ENCODE peak calls at places on chromosome 3, in seven cellular contexts. M is GM20000; B is CD8-positive, alpha-beta T cell; X is fibroblast of the aortic adventitia; F is tibial nerve; Y is brain microvascular endothelial cell; L is IMR-90. V is an unnamed sample.
A peak's percentile ranks its signal among the peaks of the same experiment; 100 is the strongest.

GRCh38 chr3:160981217-160981938 is 123.8 kb downstream of the B3GALNT1 start:
- DNase-seq in X (peak; percentile 1), B (no peak), M (peak; percentile 11), L (no peak), Y (no peak), F (peak; percentile 60), V (no peak)

GRCh38 chr3:160486459-160486869 is 36.9 kb upstream of the TRIM59 start:
- DNase-seq in B (no peak), M (no peak), Y (no peak), X (peak; percentile 72), F (no peak), L (peak; percentile 71), V (no peak)

GRCh38 chr3:145898487-145898886 is 262.5 kb downstream of the PLOD2 start:
- DNase-seq in M (no peak), F (no peak), Y (peak; percentile 20), X (peak; percentile 26), B (no peak), L (no peak), V (no peak)

GRCh38 chr3:70550723-70551319 is 238.4 kb upstream of the MDFIC2 start:
- DNase-seq in Y (peak; percentile 73), X (peak; percentile 58), M (no peak), F (peak; percentile 71), B (peak; percentile 82), L (peak; percentile 54), V (peak; percentile 63)

GRCh38 chr3:136817448-136817847 is 1.5 kb upstream of the SLC35G2 start:
- DNase-seq in B (no peak), L (peak; percentile 47), Y (no peak), F (no peak), X (peak; percentile 21), M (no peak), V (no peak)

GRCh38 chr3:159616234-159616825 is 372.3 kb upstream of the IL12A start:
- DNase-seq in M (no peak), X (peak; percentile 66), F (no peak), L (peak; percentile 68), Y (peak; percentile 65), B (no peak), V (no peak)

GRCh38 chr3:17023006-17023664 is 138.4 kb downstream of the PLCL2 start:
- DNase-seq in L (peak; percentile 12), Y (no peak), B (peak; percentile 63), F (no peak), X (no peak), M (peak; percentile 40), V (peak; percentile 3)

GRCh38 chr3:70824078-70824477 is 511.6 kb upstream of the MDFIC2 start:
- DNase-seq in F (no peak), B (no peak), L (peak; percentile 43), M (no peak), Y (no peak), X (peak; percentile 97), V (no peak)

GRCh38 chr3:168889666-168890065 is 773.8 kb downstream of the MECOM start:
- DNase-seq in Y (no peak), B (no peak), F (no peak), X (no peak), L (no peak), M (no peak), V (no peak)

GRCh38 chr3:68057637-68058320 is 403.4 kb upstream of the SUCLG2 start:
- DNase-seq in X (no peak), Y (no peak), M (no peak), B (peak; percentile 77), L (no peak), F (no peak), V (peak; percentile 55)

GRCh38 chr3:15924914-15925313 is 127.1 kb upstream of the ANKRD28 start:
- DNase-seq in F (no peak), M (no peak), L (no peak), Y (no peak), X (no peak), B (no peak), V (no peak)

GRCh38 chr3:135473449-135473848 is 492.1 kb upstream of the PPP2R3A start:
- DNase-seq in B (no peak), M (no peak), X (no peak), L (no peak), Y (no peak), F (no peak), V (no peak)

DNA sequence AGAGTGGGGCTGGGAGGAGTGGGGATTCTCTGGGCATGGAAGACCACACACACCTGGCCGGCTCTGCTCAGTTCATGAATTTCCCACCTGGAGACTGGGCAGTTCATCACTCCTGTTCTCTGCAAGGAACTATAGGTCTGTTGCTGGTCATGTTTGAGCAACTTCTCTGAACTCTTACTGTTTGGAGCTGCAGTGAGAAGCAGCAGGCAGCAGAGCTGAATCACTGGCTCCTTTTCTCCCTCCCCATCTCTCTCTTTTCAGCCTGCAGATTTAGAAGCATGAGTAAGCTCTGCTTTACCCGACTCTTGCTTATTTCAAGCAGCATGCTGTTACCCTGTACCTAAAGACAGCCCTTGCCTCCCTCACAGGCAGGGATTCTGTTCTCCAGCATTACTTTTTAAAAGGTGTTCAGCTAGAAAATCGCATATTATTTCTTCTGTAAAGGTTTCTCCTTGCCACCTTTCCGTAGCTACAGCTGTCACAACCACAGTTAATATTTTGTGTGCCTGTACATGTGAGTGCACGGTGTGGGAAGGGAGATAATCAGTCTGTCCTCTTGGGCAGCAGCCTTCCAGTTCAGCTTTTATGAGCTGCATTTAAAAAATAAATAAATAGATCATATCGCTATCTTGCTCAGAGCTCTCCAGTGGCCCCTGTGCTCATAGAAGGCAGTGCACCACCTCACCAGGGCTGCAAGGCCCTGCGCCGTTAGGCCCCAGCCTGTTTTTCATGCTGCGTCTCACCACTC is 131.6 kb downstream of the CHCHD6 start:
- DNase-seq in L (peak; percentile 76), X (peak; percentile 71), B (no peak), F (no peak), M (no peak), Y (peak; percentile 32), V (no peak)
- TF ChIP-seq CTCF in L (peak; percentile 45), X (peak; percentile 55), B (no peak), F (no peak), M (no peak), Y (peak; percentile 60), V (no peak)

GRCh38 chr3:14369675-14370669 is 32.4 kb upstream of the SLC6A6 start:
- DNase-seq in B (no peak), L (no peak), F (no peak), Y (no peak), M (no peak), X (no peak), V (no peak)
- TF ChIP-seq CTCF in B (no peak), L (no peak), F (no peak), Y (peak; percentile 2), M (no peak), X (no peak), V (no peak)

GRCh38 chr3:148631124-148631903 is 66.4 kb upstream of the AGTR1 start:
- DNase-seq in M (no peak), F (no peak), L (no peak), B (no peak), X (peak; percentile 26), Y (no peak), V (no peak)
- TF ChIP-seq CTCF in M (no peak), F (no peak), L (peak; percentile 27), B (no peak), X (peak; percentile 49), Y (peak; percentile 68), V (no peak)

DNA sequence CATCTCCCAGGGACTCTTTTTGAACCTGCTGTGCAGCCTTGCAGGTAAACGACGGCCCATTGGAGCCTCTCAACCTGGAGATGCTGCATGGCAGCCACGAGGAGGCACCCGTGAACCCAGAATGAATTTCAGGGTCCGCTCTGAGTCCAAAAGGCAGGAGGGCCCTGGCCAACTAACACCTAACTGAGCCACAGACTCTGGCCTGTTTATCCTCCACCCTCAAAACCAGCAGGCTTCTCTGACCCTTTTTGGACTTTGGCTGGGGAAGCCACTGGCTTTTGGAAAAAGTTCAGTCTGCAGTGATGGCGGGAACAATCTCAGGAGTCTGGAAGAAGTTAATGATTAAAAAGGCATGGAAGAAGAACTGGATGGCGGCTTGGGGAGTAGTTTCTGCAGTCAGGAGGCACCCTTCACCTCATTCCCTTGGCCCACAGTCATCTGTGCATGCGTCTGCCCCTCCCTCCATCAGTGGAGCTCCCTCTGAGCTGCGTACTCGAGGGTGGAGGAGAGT is 4.1 kb downstream of the PXYLP1 start:
- DNase-seq in B (no peak), X (no peak), M (no peak), Y (no peak), F (no peak), L (no peak), V (no peak)
- TF ChIP-seq CTCF in B (no peak), X (no peak), M (no peak), Y (peak; percentile 16), F (no peak), L (no peak), V (peak; percentile 16)

DNA sequence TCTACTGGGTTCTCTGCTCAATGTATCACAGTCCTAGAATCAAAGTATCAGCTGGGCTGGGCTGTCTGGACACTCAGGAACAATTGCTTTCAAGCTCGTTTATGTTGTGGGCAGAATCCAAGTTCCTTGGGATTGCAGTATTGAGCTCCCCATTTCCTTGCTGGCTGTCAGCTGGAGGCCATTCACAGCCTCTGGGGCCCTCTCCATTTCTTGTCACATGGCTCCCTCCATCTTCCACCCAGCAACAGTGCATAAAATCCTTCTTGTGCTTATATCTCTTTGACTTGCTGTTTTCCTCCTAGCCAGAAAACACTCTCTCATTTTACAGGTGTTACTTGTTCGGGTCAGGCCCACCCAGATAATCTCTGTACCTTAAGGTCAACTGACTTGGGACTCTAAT is 363.5 kb downstream of the IGSF11 start:
- DNase-seq in L (no peak), X (no peak), M (no peak), B (no peak), Y (no peak), F (no peak), V (no peak)
- TF ChIP-seq CTCF in L (no peak), X (no peak), M (no peak), B (no peak), Y (no peak), F (no peak), V (no peak)

GRCh38 chr3:7546219-7546618 is 685.3 kb downstream of the GRM7 start:
- DNase-seq in Y (peak; percentile 3), X (peak; percentile 16), B (no peak), M (no peak), F (no peak), L (no peak), V (no peak)
- TF ChIP-seq CTCF in Y (peak; percentile 19), X (no peak), B (no peak), M (no peak), F (no peak), L (no peak), V (no peak)

GRCh38 chr3:8777201-8777977 is 8.0 kb upstream of the OXTR start:
- DNase-seq in Y (no peak), L (peak; percentile 51), F (no peak), X (no peak), B (no peak), M (no peak), V (no peak)
- TF ChIP-seq CTCF in Y (no peak), L (no peak), F (no peak), X (no peak), B (no peak), M (no peak), V (no peak)

GRCh38 chr3:48465531-48466378 is 19.2 kb downstream of the ATRIP start:
- DNase-seq in Y (peak; percentile 100), B (peak; percentile 85), F (peak; percentile 99), L (peak; percentile 100), X (peak; percentile 100), M (peak; percentile 85), V (peak; percentile 84)
- TF ChIP-seq CTCF in Y (peak; percentile 81), B (no peak), F (peak; percentile 91), L (peak; percentile 85), X (peak; percentile 72), M (peak; percentile 49), V (no peak)